ENCODE peak calls at places on chromosomes 3 and 15, in four cellular contexts. W is activated B cell treated with CpG ODN at 0.5 μM for 24 hours, X is T-helper 2 cell, R is NCI-H1105 treated with DMSO at 0.1 percent for 48 hours. Y is an unnamed sample.

GRCh38 chr15:49168026-49168425 is 2.0 kb upstream of the GALK2 start:
- DNase-seq in X (no peak), W (no peak), R (no peak), Y (no peak)

GRCh38 chr15:71532994-71533393 is 277.4 kb upstream of the NR2E3 start:
- DNase-seq in W (no peak), X (no peak), R (peak), Y (no peak)

GRCh38 chr3:111765136-111765535 is 93.9 kb upstream of the PHLDB2 start:
- DNase-seq in R (no peak), X (no peak), W (no peak), Y (no peak)

GRCh38 chr15:91824256-91824655 is 29.3 kb upstream of the SLCO3A1 start:
- DNase-seq in W (no peak), X (no peak), R (no peak), Y (no peak)

GRCh38 chr3:187729598-187729997 is 15.7 kb downstream of the BCL6 start:
- DNase-seq in X (no peak), W (no peak), R (no peak), Y (no peak)

GRCh38 chr15:93164409-93164808 is 75.4 kb upstream of the RGMA start:
- DNase-seq in X (peak), R (no peak), W (no peak), Y (no peak)

GRCh38 chr3:66035763-66036477 is 2.8 kb downstream of the MAGI1 start:
- DNase-seq in X (no peak), R (no peak), W (no peak), Y (no peak)

GRCh38 chr15:64810499-64811326 is 14.7 kb downstream of the PIF1 start:
- DNase-seq in X (no peak), W (no peak), R (no peak), Y (no peak)

GRCh38 chr15:36994809-36995208 is 105.5 kb downstream of the MEIS2 start:
- DNase-seq in W (no peak), X (no peak), R (no peak), Y (no peak)

GRCh38 chr3:10676905-10677304 is 139.1 kb upstream of the SLC6A11 start:
- DNase-seq in R (no peak), X (no peak), W (no peak), Y (no peak)

GRCh38 chr3:71011565-71012287 is 571.8 kb downstream of the FOXP1 start:
- DNase-seq in R (no peak), X (no peak), W (no peak), Y (no peak)

GRCh38 chr3:111103807-111104206 is 32.2 kb downstream of the NECTIN3 start:
- DNase-seq in X (no peak), R (no peak), W (no peak), Y (no peak)

GRCh38 chr15:60580068-60580467 is 101.1 kb upstream of the ICE2 start:
- DNase-seq in X (peak), W (no peak), R (no peak), Y (no peak)

GRCh38 chr15:52183562-52184173 is 7.5 kb downstream of the GNB5 start:
- DNase-seq in X (no peak), W (no peak), R (no peak), Y (no peak)

GRCh38 chr3:138921316-138922292 is 25.3 kb downstream of the FOXL2 start:
- DNase-seq in X (no peak), R (no peak), W (no peak), Y (no peak)

Y was measured in activated T-helper 1 cell treated with Interleukin-2 at 50 U/mL for 16 hours.